ENCODE peak calls at places on chromosome 21, in seven cellular contexts. I is HepG2, E is SK-N-SH, G is HCT116, S is GM12878, U is H1, M is K562. Y is an unnamed sample.

GRCh38 chr21:38433516-38433915 is 64.8 kb downstream of the ERG start:
- DNase-seq in I (no peak), U (no peak), M (no peak), S (no peak), E (no peak), G (no peak), Y (no peak)

GRCh38 chr21:42218836-42219605 is at the start of gene ABCG1:
- DNase-seq in S (no peak), U (no peak), I (no peak), E (peak; percentile 89), M (no peak), G (no peak), Y (peak; percentile 71)

GRCh38 chr21:22791986-22792560 is 1793.9 kb downstream of the NCAM2 start:
- DNase-seq in E (peak; percentile 60), G (no peak), M (peak; percentile 37), I (peak; percentile 12), U (no peak), S (no peak), Y (no peak)

GRCh38 chr21:39030127-39030884 is 152.9 kb downstream of the PSMG1 start:
- DNase-seq in I (no peak), U (peak; percentile 63), M (no peak), G (no peak), S (no peak), E (no peak), Y (no peak)

GRCh38 chr21:28805885-28806284 is 186.8 kb downstream of the LTN1 start:
- DNase-seq in E (no peak), U (no peak), G (no peak), I (no peak), M (no peak), S (no peak), Y (no peak)

GRCh38 chr21:35257413-35257812 is 208.3 kb upstream of the RUNX1 start:
- DNase-seq in M (no peak), U (no peak), E (no peak), G (peak; percentile 68), S (no peak), I (no peak), Y (no peak)

GRCh38 chr21:41953831-41954653 is at the start of gene C2CD2:
- DNase-seq in E (peak; percentile 91), I (peak; percentile 55), M (peak; percentile 99), G (no peak), S (no peak), U (no peak), Y (peak; percentile 87)

GRCh38 chr21:34968414-34969333 is 80.4 kb downstream of the RUNX1 start:
- DNase-seq in G (no peak), U (no peak), E (no peak), S (no peak), M (no peak), I (peak; percentile 83), Y (no peak)

GRCh38 chr21:33643658-33644311 is 1.5 kb downstream of the ITSN1 start:
- DNase-seq in M (no peak), S (no peak), I (peak; percentile 26), G (no peak), E (peak; percentile 38), U (no peak), Y (no peak)

GRCh38 chr21:38470762-38471161 is 27.5 kb downstream of the ERG start:
- DNase-seq in G (no peak), M (no peak), E (no peak), U (no peak), I (no peak), S (no peak), Y (no peak)

GRCh38 chr21:15682182-15682895 is 47.4 kb upstream of the USP25 start:
- DNase-seq in M (no peak), U (no peak), I (peak; percentile 49), G (no peak), S (no peak), E (no peak), Y (no peak)

GRCh38 chr21:41973861-41974751 is 20.3 kb upstream of the C2CD2 start:
- DNase-seq in U (no peak), S (no peak), E (no peak), G (no peak), M (no peak), I (peak; percentile 50), Y (peak; percentile 52)

GRCh38 chr21:34882719-34883131 is 166.4 kb downstream of the RUNX1 start:
- DNase-seq in E (no peak), S (no peak), U (no peak), I (no peak), G (no peak), M (no peak), Y (no peak)

GRCh38 chr21:14864211-14865021 is 200.4 kb downstream of the NRIP1 start:
- DNase-seq in I (peak; percentile 94), E (peak; percentile 12), S (no peak), U (peak; percentile 36), M (peak; percentile 57), G (no peak), Y (no peak)

GRCh38 chr21:38439957-38440356 is 58.3 kb downstream of the ERG start:
- DNase-seq in I (no peak), M (no peak), S (no peak), E (no peak), U (no peak), G (no peak), Y (no peak)

GRCh38 chr21:9767592-9768375 is 753.6 kb upstream of the TPTE start:
- DNase-seq in U (no peak), G (no peak), M (peak; percentile 74), I (no peak), E (peak; percentile 34), S (no peak), Y (no peak)

GRCh38 chr21:35381743-35382310 is 332.7 kb upstream of the RUNX1 start:
- DNase-seq in M (no peak), I (no peak), E (no peak), G (no peak), U (no peak), S (no peak), Y (no peak)

GRCh38 chr21:29064850-29065481 is 8.5 kb downstream of the CCT8 start:
- DNase-seq in U (no peak), G (no peak), I (no peak), M (no peak), E (no peak), S (peak; percentile 52), Y (no peak)

GRCh38 chr21:46459024-46459355 is 299 bp downstream of the DIP2A start:
- DNase-seq in U (no peak), S (no peak), I (no peak), E (no peak), M (no peak), G (no peak), Y (no peak)

GRCh38 chr21:42308914-42309752 is 6.1 kb downstream of the TFF3 start:
- DNase-seq in S (no peak), I (no peak), M (no peak), U (no peak), E (no peak), G (no peak), Y (peak; percentile 77)

GRCh38 chr21:45347712-45348477 is 57.1 kb upstream of the COL18A1 start:
- DNase-seq in E (no peak), U (no peak), M (no peak), S (no peak), G (no peak), I (no peak), Y (no peak)

GRCh38 chr21:45348591-45349327 is 56.2 kb upstream of the COL18A1 start:
- DNase-seq in U (no peak), G (no peak), I (no peak), S (no peak), E (no peak), M (no peak), Y (no peak)

GRCh38 chr21:45350206-45350854 is 54.6 kb upstream of the COL18A1 start:
- DNase-seq in M (no peak), G (no peak), U (no peak), S (no peak), E (no peak), I (no peak), Y (no peak)

GRCh38 chr21:45344576-45344975 is 56.9 kb upstream of the POFUT2 start:
- DNase-seq in M (no peak), S (no peak), U (no peak), I (no peak), E (no peak), G (no peak), Y (no peak)

DNA sequence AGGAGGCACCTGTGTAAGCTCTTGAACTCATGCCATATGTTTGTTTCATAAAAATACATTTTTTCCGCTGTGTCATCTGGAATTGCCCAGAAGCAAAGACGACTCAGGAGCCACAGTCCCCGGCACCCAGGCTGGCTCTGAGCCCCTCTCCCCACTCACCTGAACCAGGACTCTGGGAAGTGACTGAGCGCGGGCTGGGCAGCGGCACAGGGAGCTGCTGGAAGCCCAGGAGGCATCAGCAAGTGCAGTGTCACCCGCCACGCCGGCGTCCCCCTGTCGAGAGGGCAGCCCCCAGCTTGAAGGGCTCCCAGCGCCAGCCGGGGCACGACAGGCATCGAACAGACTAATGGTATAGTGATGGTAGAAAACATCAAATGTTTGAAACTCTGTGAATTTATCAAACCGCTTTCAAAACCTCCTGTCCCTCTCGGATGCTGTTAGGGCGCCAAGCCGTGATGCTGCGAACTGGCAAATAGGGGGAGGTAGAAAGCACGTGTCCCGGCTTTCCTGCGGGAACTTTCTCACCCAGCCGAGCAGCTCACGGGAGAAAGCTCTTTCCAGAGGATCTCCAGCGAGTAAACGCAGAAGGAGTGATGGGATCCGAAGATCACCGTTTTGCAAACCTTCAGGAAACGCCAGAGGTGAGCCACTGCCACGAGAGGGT is 57.8 kb upstream of the COL18A1 start:
- DNase-seq in S (no peak), G (no peak), E (peak; percentile 63), M (no peak), U (no peak), I (no peak), Y (peak; percentile 45)
- TF ChIP-seq JUND in S (no peak), G (no peak), E (no peak), M (no peak), U (no peak), I (no peak), Y (no peak)

GRCh38 chr21:16945580-16945979 is 567.3 kb upstream of the CXADR start:
- DNase-seq in I (no peak), M (no peak), E (no peak), S (no peak), G (no peak), U (no peak), Y (peak; percentile 17)

DNA sequence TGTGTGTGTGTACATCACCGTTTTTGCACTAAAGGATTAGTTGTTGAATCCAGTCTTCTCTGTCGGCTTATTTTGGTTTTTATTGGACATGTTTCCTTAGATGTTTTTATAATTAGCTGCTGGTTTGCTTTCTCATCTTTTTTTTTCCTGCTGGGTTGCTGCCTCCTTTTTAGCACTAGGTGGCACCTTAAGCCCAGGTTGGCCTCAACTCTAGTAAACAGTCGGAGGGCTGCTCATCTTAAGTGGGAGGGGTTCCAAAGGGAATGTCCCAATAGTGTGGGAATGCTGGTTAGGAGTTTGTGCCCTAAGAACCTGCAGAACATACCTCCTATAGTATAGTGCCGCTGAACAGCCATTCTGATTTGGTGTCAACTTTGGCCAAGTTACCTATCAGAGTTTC is 570.1 kb upstream of the CXADR start:
- DNase-seq in G (no peak), E (peak; percentile 1), M (no peak), U (peak; percentile 43), S (no peak), I (peak; percentile 35), Y (no peak)
- TF ChIP-seq JUND in G (no peak), E (no peak), M (no peak), U (no peak), S (no peak), I (no peak), Y (no peak)

GRCh38 chr21:32001390-32001789 is 128.6 kb downstream of the HUNK start:
- DNase-seq in I (peak; percentile 76), G (no peak), E (no peak), S (no peak), U (no peak), M (no peak), Y (no peak)
- TF ChIP-seq JUND in I (no peak), G (no peak), E (no peak), S (no peak), U (no peak), M (no peak), Y (no peak)

GRCh38 chr21:43352568-43353281 is 74.2 kb downstream of the SIK1 start:
- DNase-seq in I (no peak), E (peak; percentile 64), M (peak; percentile 91), S (peak; percentile 100), U (no peak), G (peak; percentile 56), Y (no peak)
- TF ChIP-seq JUND in I (no peak), E (no peak), M (no peak), S (peak; percentile 40), U (no peak), G (no peak), Y (no peak)

Y was measured in T47D.